ENCODE peak calls at places on chromosomes 1 and 21, in seven cellular contexts. One of them, this sample, is unnamed. For H3K4me1, the result is how much of the 10 kb centered on the place peaks cover.

GRCh38 chr1:161721738-161722343 is 497 bp downstream of the FCRLB start:
- DNase-seq in mesendoderm: no peak
- DNase-seq in A549: peak
- DNase-seq in PC-3: peak
- DNase-seq in aorta: no peak
- DNase-seq in endodermal cell: no peak
- DNase-seq in lower lobe of right lung: no peak
- DNase-seq in this sample: no peak

GRCh38 chr1:161131721-161132409 is 602 bp downstream of the DEDD start:
- DNase-seq in aorta: no peak
- DNase-seq in endodermal cell: no peak
- DNase-seq in A549: no peak
- DNase-seq in mesendoderm: no peak
- DNase-seq in PC-3: no peak
- DNase-seq in lower lobe of right lung: no peak
- DNase-seq in this sample: peak

GRCh38 chr1:4745560-4745959 is 91.2 kb downstream of the AJAP1 start:
- DNase-seq in aorta: no peak
- DNase-seq in mesendoderm: peak
- DNase-seq in endodermal cell: peak
- DNase-seq in PC-3: no peak
- DNase-seq in A549: no peak
- DNase-seq in lower lobe of right lung: no peak
- DNase-seq in this sample: no peak

GRCh38 chr21:43766734-43767497 is 9.2 kb downstream of the CSTB start:
- DNase-seq in endodermal cell: no peak
- DNase-seq in mesendoderm: no peak
- DNase-seq in aorta: no peak
- DNase-seq in PC-3: no peak
- DNase-seq in lower lobe of right lung: no peak
- DNase-seq in A549: peak
- DNase-seq in this sample: no peak

GRCh38 chr1:5886541-5887435 is 105.4 kb downstream of the NPHP4 start:
- DNase-seq in lower lobe of right lung: peak
- DNase-seq in mesendoderm: no peak
- DNase-seq in A549: no peak
- DNase-seq in PC-3: no peak
- DNase-seq in endodermal cell: no peak
- DNase-seq in aorta: no peak
- DNase-seq in this sample: no peak

GRCh38 chr1:230277201-230277771 is 148.8 kb downstream of the PGBD5 start:
- DNase-seq in endodermal cell: peak
- DNase-seq in aorta: no peak
- DNase-seq in mesendoderm: peak
- DNase-seq in PC-3: no peak
- DNase-seq in A549: no peak
- DNase-seq in lower lobe of right lung: peak
- DNase-seq in this sample: peak

GRCh38 chr1:109275706-109276345 is 7.1 kb downstream of the PSRC1 start:
- DNase-seq in lower lobe of right lung: peak
- DNase-seq in mesendoderm: peak
- DNase-seq in endodermal cell: no peak
- DNase-seq in PC-3: peak
- DNase-seq in aorta: no peak
- DNase-seq in A549: no peak
- DNase-seq in this sample: no peak

GRCh38 chr1:19472174-19472573 is 13.2 kb downstream of the CAPZB start:
- DNase-seq in mesendoderm: no peak
- DNase-seq in PC-3: no peak
- DNase-seq in endodermal cell: no peak
- DNase-seq in lower lobe of right lung: no peak
- DNase-seq in aorta: no peak
- DNase-seq in A549: no peak
- DNase-seq in this sample: no peak

GRCh38 chr1:153845158-153845557 is 70.0 kb downstream of the SLC27A3 start:
- DNase-seq in PC-3: no peak
- DNase-seq in A549: no peak
- DNase-seq in endodermal cell: no peak
- DNase-seq in mesendoderm: no peak
- DNase-seq in lower lobe of right lung: no peak
- DNase-seq in aorta: no peak
- DNase-seq in this sample: no peak

GRCh38 chr1:223758734-223759133 is 46.4 kb downstream of the CAPN2 start:
- DNase-seq in aorta: no peak
- DNase-seq in mesendoderm: no peak
- DNase-seq in A549: no peak
- DNase-seq in endodermal cell: no peak
- DNase-seq in PC-3: no peak
- DNase-seq in lower lobe of right lung: no peak
- DNase-seq in this sample: no peak

GRCh38 chr21:26844258-26845065 is 747 bp downstream of the ADAMTS1 start:
- DNase-seq in aorta: peak
- DNase-seq in endodermal cell: peak
- DNase-seq in PC-3: peak
- DNase-seq in A549: peak
- DNase-seq in mesendoderm: peak
- DNase-seq in lower lobe of right lung: peak
- DNase-seq in this sample: peak

GRCh38 chr1:17527036-17527914 is 12.2 kb upstream of the ARHGEF10L start:
- DNase-seq in mesendoderm: no peak
- DNase-seq in endodermal cell: no peak
- DNase-seq in A549: peak
- DNase-seq in aorta: no peak
- DNase-seq in lower lobe of right lung: no peak
- DNase-seq in PC-3: no peak
- DNase-seq in this sample: no peak

GRCh38 chr1:167067904-167068303 is 22.3 kb downstream of the GPA33 start:
- DNase-seq in A549: no peak
- DNase-seq in mesendoderm: no peak
- DNase-seq in endodermal cell: no peak
- DNase-seq in aorta: no peak
- DNase-seq in lower lobe of right lung: no peak
- DNase-seq in PC-3: no peak
- DNase-seq in this sample: no peak

GRCh38 chr1:15152318-15153183 is 996 bp upstream of the TMEM51 start:
- DNase-seq in A549: peak
- DNase-seq in PC-3: peak
- DNase-seq in mesendoderm: peak
- DNase-seq in lower lobe of right lung: peak
- DNase-seq in aorta: peak
- DNase-seq in endodermal cell: peak
- DNase-seq in this sample: peak

GRCh38 chr1:237864338-237865244 is 26.1 kb downstream of the ZP4 start:
- DNase-seq in endodermal cell: peak
- DNase-seq in lower lobe of right lung: peak
- DNase-seq in aorta: peak
- DNase-seq in mesendoderm: peak
- DNase-seq in PC-3: peak
- DNase-seq in A549: peak
- DNase-seq in this sample: peak

GRCh38 chr21:29904359-29905282 is 35.2 kb downstream of the GRIK1 start:
- DNase-seq in lower lobe of right lung: no peak
- DNase-seq in endodermal cell: peak
- DNase-seq in mesendoderm: peak
- DNase-seq in A549: no peak
- DNase-seq in PC-3: peak
- DNase-seq in aorta: no peak
- DNase-seq in this sample: peak

GRCh38 chr1:106380772-106381171 is 675.7 kb upstream of the PRMT6 start:
- DNase-seq in lower lobe of right lung: no peak
- DNase-seq in aorta: no peak
- DNase-seq in endodermal cell: no peak
- DNase-seq in mesendoderm: no peak
- DNase-seq in A549: no peak
- DNase-seq in PC-3: no peak
- DNase-seq in this sample: no peak

GRCh38 chr1:209823143-209824041 is 4.4 kb upstream of the UTP25 start:
- DNase-seq in aorta: no peak
- DNase-seq in mesendoderm: peak
- DNase-seq in lower lobe of right lung: no peak
- DNase-seq in PC-3: peak
- DNase-seq in A549: peak
- DNase-seq in endodermal cell: no peak
- DNase-seq in this sample: peak

GRCh38 chr1:19504796-19505693 is 19.7 kb upstream of the CAPZB start:
- DNase-seq in aorta: no peak
- DNase-seq in endodermal cell: no peak
- DNase-seq in PC-3: no peak
- DNase-seq in mesendoderm: no peak
- DNase-seq in A549: peak
- DNase-seq in lower lobe of right lung: no peak
- DNase-seq in this sample: no peak

GRCh38 chr1:27960762-27961645 is 1.2 kb downstream of the XKR8 start:
- DNase-seq in mesendoderm: no peak
- DNase-seq in A549: no peak
- DNase-seq in lower lobe of right lung: no peak
- DNase-seq in PC-3: peak
- DNase-seq in aorta: peak
- DNase-seq in endodermal cell: peak
- DNase-seq in this sample: no peak

GRCh38 chr1:101165514-101165913 is 71.3 kb upstream of the S1PR1 start:
- DNase-seq in aorta: no peak
- DNase-seq in PC-3: no peak
- DNase-seq in mesendoderm: no peak
- DNase-seq in A549: no peak
- DNase-seq in endodermal cell: no peak
- DNase-seq in lower lobe of right lung: no peak
- DNase-seq in this sample: no peak
- H3K4me1 ChIP-seq in aorta: under half
- H3K4me1 ChIP-seq in PC-3: under half
- H3K4me1 ChIP-seq in mesendoderm: under half
- H3K4me1 ChIP-seq in A549: under half
- H3K4me1 ChIP-seq in endodermal cell: under half
- H3K4me1 ChIP-seq in lower lobe of right lung: under half
- H3K4me1 ChIP-seq in this sample: under half

GRCh38 chr1:20602851-20603450 is 14.1 kb downstream of the CDA start:
- DNase-seq in A549: no peak
- DNase-seq in lower lobe of right lung: no peak
- DNase-seq in mesendoderm: no peak
- DNase-seq in aorta: no peak
- DNase-seq in endodermal cell: no peak
- DNase-seq in PC-3: peak
- DNase-seq in this sample: no peak

GRCh38 chr1:20601123-20601825 is 12.4 kb downstream of the CDA start:
- DNase-seq in endodermal cell: no peak
- DNase-seq in aorta: no peak
- DNase-seq in A549: no peak
- DNase-seq in lower lobe of right lung: no peak
- DNase-seq in mesendoderm: no peak
- DNase-seq in PC-3: peak
- DNase-seq in this sample: no peak

GRCh38 chr1:20603473-20604464 is 14.9 kb downstream of the CDA start:
- DNase-seq in endodermal cell: no peak
- DNase-seq in A549: peak
- DNase-seq in aorta: no peak
- DNase-seq in PC-3: peak
- DNase-seq in lower lobe of right lung: no peak
- DNase-seq in mesendoderm: no peak
- DNase-seq in this sample: no peak

GRCh38 chr1:20600156-20600555 is 11.3 kb downstream of the CDA start:
- DNase-seq in aorta: no peak
- DNase-seq in A549: no peak
- DNase-seq in PC-3: peak
- DNase-seq in lower lobe of right lung: no peak
- DNase-seq in mesendoderm: no peak
- DNase-seq in endodermal cell: no peak
- DNase-seq in this sample: no peak

GRCh38 chr1:20604678-20605077 is 15.8 kb downstream of the CDA start:
- DNase-seq in lower lobe of right lung: no peak
- DNase-seq in endodermal cell: no peak
- DNase-seq in mesendoderm: no peak
- DNase-seq in A549: peak
- DNase-seq in PC-3: peak
- DNase-seq in aorta: no peak
- DNase-seq in this sample: no peak
- H3K4me1 ChIP-seq in lower lobe of right lung: under half
- H3K4me1 ChIP-seq in endodermal cell: under half
- H3K4me1 ChIP-seq in mesendoderm: under half
- H3K4me1 ChIP-seq in A549: half or more
- H3K4me1 ChIP-seq in PC-3: half or more
- H3K4me1 ChIP-seq in aorta: under half
- H3K4me1 ChIP-seq in this sample: under half

DNA sequence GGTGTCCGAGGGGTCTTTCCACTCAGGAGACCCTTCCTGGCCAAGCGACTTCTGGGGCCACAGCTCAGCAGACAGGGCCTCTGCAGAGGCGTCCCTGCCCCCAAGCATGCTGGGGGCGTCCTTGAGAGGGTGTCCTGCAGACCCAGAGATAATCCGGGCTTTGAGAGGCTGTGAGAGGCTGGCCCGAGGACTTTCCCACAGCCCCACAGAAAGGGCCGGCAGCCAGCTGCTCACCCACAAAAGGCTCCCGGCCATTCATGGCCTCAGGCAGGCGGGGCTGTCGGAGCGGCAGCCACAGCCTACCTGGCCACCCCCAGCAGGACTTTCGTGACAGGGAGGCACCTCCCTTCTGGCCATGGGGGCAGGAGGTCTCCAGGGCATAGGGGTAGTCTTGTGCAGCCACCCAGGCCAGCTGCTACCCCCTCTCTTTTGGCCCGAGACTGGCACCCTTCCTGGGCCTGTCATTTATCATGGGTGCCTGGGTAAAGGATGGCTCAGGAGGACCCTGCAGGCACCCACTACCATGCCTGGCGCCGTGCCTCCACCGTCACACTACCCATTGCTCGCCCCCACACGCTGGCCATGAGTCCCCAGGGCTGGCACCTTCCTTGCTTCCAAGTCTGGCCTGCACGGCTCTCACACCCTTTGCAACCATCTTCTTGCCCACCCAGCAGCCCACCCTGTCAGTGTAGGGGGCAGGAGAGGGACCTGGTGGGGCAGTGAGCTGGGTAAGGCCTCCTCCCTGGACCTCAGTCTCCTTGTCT is 11.1 kb upstream of the TNFRSF14 start:
- DNase-seq in mesendoderm: no peak
- DNase-seq in A549: no peak
- DNase-seq in lower lobe of right lung: no peak
- DNase-seq in PC-3: no peak
- DNase-seq in endodermal cell: peak
- DNase-seq in aorta: no peak
- DNase-seq in this sample: no peak
- H3K4me1 ChIP-seq in mesendoderm: under half
- H3K4me1 ChIP-seq in A549: under half
- H3K4me1 ChIP-seq in lower lobe of right lung: half or more
- H3K4me1 ChIP-seq in PC-3: under half
- H3K4me1 ChIP-seq in endodermal cell: under half
- H3K4me1 ChIP-seq in aorta: under half
- H3K4me1 ChIP-seq in this sample: under half

DNA sequence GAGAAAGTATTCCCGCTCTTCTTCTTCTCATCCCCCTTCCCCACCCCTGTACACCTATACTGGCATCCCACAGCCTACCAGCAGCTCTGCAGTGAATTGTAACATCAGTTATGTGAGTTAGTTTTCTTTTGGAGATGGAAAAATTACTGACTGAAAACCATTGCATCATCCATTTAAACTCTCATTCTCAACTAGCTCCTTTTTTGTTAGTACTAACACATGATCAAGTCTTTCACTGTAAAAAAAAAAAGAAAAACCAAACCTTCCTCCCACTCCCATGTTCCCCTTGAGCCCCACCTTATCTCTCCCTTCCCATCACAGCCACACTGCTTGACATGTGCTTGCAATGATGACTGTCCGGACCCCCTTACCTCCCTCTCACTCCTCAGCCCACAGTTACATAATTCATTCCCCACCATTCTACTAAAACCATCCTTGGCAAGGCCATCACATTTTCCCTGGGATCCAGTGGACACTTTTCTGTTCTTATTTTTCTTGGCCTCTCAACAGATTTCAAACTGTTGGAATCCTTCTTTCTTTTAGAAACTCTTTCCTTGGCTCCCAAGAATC is 23.2 kb upstream of the RAVER2 start:
- DNase-seq in endodermal cell: no peak
- DNase-seq in A549: no peak
- DNase-seq in aorta: no peak
- DNase-seq in mesendoderm: no peak
- DNase-seq in PC-3: no peak
- DNase-seq in lower lobe of right lung: no peak
- DNase-seq in this sample: no peak
- H3K4me1 ChIP-seq in endodermal cell: under half
- H3K4me1 ChIP-seq in A549: under half
- H3K4me1 ChIP-seq in aorta: under half
- H3K4me1 ChIP-seq in mesendoderm: under half
- H3K4me1 ChIP-seq in PC-3: under half
- H3K4me1 ChIP-seq in lower lobe of right lung: under half
- H3K4me1 ChIP-seq in this sample: under half

This sample was measured in A673.